ENCODE peak calls at places on chromosomes 1 and 21, in seven cellular contexts. P is ovary, I is OCI-LY7, D is left ventricle myocardium inferior, F is transverse colon, X is body of pancreas, Y is tibial artery. E is an unnamed sample.
A peak's percentile ranks its signal among the peaks of the same experiment; 100 is the strongest.

GRCh38 chr1:102628008-102628736 is 480.1 kb downstream of the COL11A1 start:
- DNase-seq in X (no peak), F (no peak), P (no peak), Y (no peak), I (no peak), D (no peak), E (no peak)

GRCh38 chr1:117173711-117174110 is 37.0 kb downstream of the VTCN1 start:
- DNase-seq in Y (no peak), X (no peak), D (no peak), F (no peak), I (no peak), P (no peak), E (no peak)

GRCh38 chr1:36755313-36756230 is 272.9 kb upstream of the CSF3R start:
- DNase-seq in X (no peak), I (no peak), P (no peak), D (no peak), Y (no peak), F (no peak), E (no peak)

GRCh38 chr21:41500931-41501381 is 7.0 kb downstream of the TMPRSS2 start:
- DNase-seq in D (no peak), I (no peak), X (peak; percentile 71), Y (no peak), F (peak; percentile 75), P (no peak), E (no peak)

GRCh38 chr1:20329793-20330542 is 39.3 kb downstream of the VWA5B1 start:
- DNase-seq in Y (no peak), D (no peak), P (no peak), F (no peak), X (peak; percentile 15), I (no peak), E (no peak)

GRCh38 chr1:37448691-37449417 is 25.5 kb upstream of the ZC3H12A start:
- DNase-seq in Y (no peak), P (no peak), F (no peak), X (no peak), D (no peak), I (no peak), E (no peak)

GRCh38 chr1:218424528-218424927 is 79.4 kb downstream of the TGFB2 start:
- DNase-seq in I (no peak), Y (no peak), X (no peak), P (no peak), F (no peak), D (no peak), E (no peak)

GRCh38 chr1:183580281-183580682 is 10.0 kb downstream of the NCF2 start:
- DNase-seq in D (no peak), F (peak; percentile 28), I (peak; percentile 38), P (no peak), X (no peak), Y (peak; percentile 41), E (no peak)

GRCh38 chr1:37926061-37926924 is 20.6 kb downstream of the INPP5B start:
- DNase-seq in Y (no peak), I (peak; percentile 79), P (no peak), D (no peak), X (no peak), F (no peak), E (no peak)

GRCh38 chr1:198678301-198678836 is 39.5 kb downstream of the PTPRC start:
- DNase-seq in X (no peak), P (no peak), I (peak; percentile 49), D (no peak), F (no peak), Y (no peak), E (no peak)

GRCh38 chr1:23553206-23553895 is 6.0 kb downstream of the ID3 start:
- DNase-seq in D (no peak), F (no peak), P (no peak), Y (no peak), I (no peak), X (no peak), E (no peak)

GRCh38 chr21:42309753-42310213 is 5.4 kb downstream of the TFF3 start:
- DNase-seq in X (peak; percentile 67), F (peak; percentile 80), I (peak; percentile 73), P (peak; percentile 40), Y (no peak), D (peak; percentile 43), E (no peak)

GRCh38 chr1:4379451-4380175 is 274.8 kb upstream of the AJAP1 start:
- DNase-seq in P (no peak), Y (no peak), I (no peak), X (no peak), D (no peak), F (no peak), E (no peak)

GRCh38 chr1:70038025-70038424 is 167.4 kb downstream of the LRRC40 start:
- DNase-seq in Y (no peak), D (no peak), F (no peak), X (no peak), I (no peak), P (no peak), E (no peak)

GRCh38 chr1:52055066-52055853 is at the start of gene TXNDC12:
- DNase-seq in F (peak; percentile 91), X (peak; percentile 90), D (peak; percentile 83), I (peak; percentile 88), Y (peak; percentile 89), P (peak; percentile 81), E (peak; percentile 71)

GRCh38 chr1:52053862-52054261 is 1.1 kb downstream of the TXNDC12 start:
- DNase-seq in X (no peak), P (no peak), D (no peak), F (no peak), I (no peak), Y (no peak), E (no peak)

GRCh38 chr1:52056110-52056936 is at the start of gene BTF3L4:
- DNase-seq in D (peak; percentile 96), I (peak; percentile 95), P (peak; percentile 94), X (peak; percentile 98), Y (peak; percentile 97), F (peak; percentile 97), E (peak; percentile 94)

GRCh38 chr1:52055854-52056109 is 313 bp upstream of the BTF3L4 start:
- DNase-seq in X (no peak), D (no peak), F (no peak), Y (no peak), P (no peak), I (no peak), E (no peak)

DNA sequence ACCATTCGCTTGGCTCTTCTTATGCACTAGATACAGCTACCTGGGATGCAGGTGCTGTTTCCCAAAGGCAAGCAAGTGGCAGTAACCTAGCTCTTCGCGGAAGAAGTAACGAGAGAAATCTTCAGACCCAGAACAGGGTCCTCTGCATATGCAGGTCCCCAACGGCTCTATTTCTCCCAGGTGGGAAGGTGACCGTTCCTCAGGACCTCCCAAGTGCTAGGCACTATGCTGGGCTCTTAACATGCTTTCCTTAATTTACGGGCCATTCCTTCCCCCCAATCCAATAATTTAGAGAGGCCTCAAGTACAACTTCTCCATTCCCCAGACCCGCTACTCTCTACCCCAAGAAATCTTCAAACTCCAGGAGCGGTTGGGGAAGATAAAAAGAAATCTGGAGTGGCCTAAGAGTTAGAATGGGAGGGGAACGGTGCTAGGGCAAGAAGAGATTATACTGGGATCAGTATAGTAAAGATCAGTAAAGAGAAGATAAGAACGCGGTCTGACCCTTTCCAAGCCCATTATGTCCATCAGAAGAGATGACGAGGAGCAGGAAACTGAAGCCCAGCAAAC is 410 bp downstream of the TXNDC12 start:
- DNase-seq in D (no peak), P (no peak), F (no peak), I (peak; percentile 5), X (no peak), Y (no peak), E (no peak)
- H3K4me3 ChIP-seq in D (peak overlapping the region; percentile 95), P (peak overlapping the region; percentile 94), F (peak overlapping the region; percentile 56), I (peak overlapping the region; percentile 96), X (peak overlapping the region; percentile 83), Y (peak overlapping the region; percentile 87), E (peak overlapping the region; percentile 77)

GRCh38 chr1:87497804-87498203 is 169.1 kb downstream of the LMO4 start:
- DNase-seq in X (no peak), P (no peak), Y (no peak), D (no peak), I (no peak), F (no peak), E (no peak)

GRCh38 chr1:87506147-87506546 is 177.5 kb downstream of the LMO4 start:
- DNase-seq in X (no peak), F (no peak), Y (no peak), I (no peak), D (no peak), P (no peak), E (no peak)

GRCh38 chr1:87495870-87496269 is 167.2 kb downstream of the LMO4 start:
- DNase-seq in X (no peak), D (no peak), P (no peak), I (no peak), F (no peak), Y (peak; percentile 25), E (no peak)

GRCh38 chr1:87501738-87502137 is 173.1 kb downstream of the LMO4 start:
- DNase-seq in Y (no peak), D (no peak), I (no peak), F (no peak), P (no peak), X (no peak), E (no peak)
- TF ChIP-seq CTCF in Y (no peak), D (peak; percentile 30), I (no peak), F (no peak), P (no peak), X (no peak), E (peak; percentile 4)

DNA sequence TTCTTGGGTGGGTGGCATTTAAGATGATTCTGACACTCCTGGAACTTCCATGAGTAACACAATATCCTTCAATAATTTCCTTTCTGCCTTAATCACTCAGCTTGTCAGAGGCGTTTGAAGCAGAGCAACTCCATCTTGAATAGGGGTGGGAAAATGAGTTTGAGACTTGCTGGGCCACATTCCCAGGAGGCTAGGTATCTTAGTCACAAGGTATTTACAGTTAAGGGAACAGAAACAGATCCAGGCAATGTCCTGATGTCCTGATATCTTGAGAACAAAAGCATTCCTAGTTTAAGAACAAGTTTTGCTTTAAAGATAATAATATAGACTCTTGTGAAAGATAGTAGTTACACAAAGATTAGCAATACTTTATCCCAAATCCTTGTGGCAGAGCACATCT is 76.6 kb upstream of the KIAA0040 start:
- DNase-seq in X (no peak), Y (no peak), P (no peak), D (no peak), F (no peak), I (no peak), E (no peak)
- H3K4me3 ChIP-seq in X (no peak overlapping the region), Y (no peak overlapping the region), P (no peak overlapping the region), D (no peak overlapping the region), F (no peak overlapping the region), I (no peak overlapping the region), E (no peak overlapping the region)

DNA sequence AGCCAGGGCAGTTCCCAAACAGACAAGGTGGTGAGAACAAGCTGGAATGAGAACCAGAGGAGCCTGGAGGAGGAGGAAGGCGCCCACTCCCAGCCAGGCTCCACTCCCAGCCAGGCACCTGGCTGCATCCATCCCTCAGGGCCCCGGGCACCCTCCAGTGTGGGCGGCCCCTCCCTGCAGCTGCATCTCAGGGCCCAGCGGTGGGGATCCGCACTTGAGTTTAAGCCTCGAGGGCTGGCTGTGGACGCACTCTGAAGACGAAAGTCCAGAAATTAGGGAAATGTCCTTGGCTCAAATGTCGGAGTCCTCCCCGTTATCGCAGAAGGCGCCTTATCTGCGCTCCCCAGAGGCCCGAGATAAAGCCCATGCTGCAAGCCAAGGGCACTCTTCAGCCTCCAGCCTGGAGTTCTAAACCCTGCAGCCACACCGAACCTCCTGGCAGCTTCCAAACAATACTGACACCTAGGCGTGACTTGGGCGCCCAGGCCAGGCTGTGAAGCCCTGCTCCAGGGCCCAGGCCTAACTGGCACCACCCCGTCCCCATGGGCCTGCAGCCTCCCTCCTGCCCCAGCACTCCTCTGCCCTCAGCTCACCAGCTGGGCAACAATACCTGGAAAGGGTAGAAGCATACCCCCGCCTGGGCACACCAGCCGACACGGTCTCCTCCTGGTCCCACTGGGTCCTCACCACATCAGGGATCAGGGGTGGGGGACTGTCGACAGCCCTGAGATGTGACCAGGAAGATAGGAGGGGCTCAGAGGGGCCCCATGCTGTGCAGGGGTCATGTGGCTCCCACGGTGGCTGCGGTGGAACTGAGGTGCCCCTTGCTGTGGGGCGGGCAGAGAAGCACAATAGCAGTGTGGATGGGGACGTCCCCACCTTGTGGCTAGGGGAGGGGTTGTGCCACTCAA is 184.8 kb upstream of the VAMP3 start:
- DNase-seq in X (peak; percentile 40), Y (peak; percentile 16), D (no peak), I (no peak), F (no peak), P (peak; percentile 8), E (no peak)
- TF ChIP-seq CTCF in X (no peak), Y (no peak), D (no peak), I (no peak), F (no peak), P (no peak), E (no peak)

E was measured in uterus.